ENCODE peak calls at places on chromosomes 13 and 19, in six cellular contexts. K, C, B, J, I and O are unnamed samples.

GRCh38 chr13:97254809-97255208 is 32.7 kb downstream of the MBNL2 start:
- DNase-seq in K (peak; percentile 90), J (peak; percentile 92), I (no peak), B (no peak), C (no peak), O (no peak)

GRCh38 chr19:47035127-47035494 is 13.3 kb downstream of the TMEM160 start:
- DNase-seq in B (no peak), C (no peak), K (no peak), I (no peak), J (peak; percentile 45), O (no peak)

GRCh38 chr19:50555447-50556235 is 12.6 kb downstream of the LRRC4B start:
- DNase-seq in I (no peak), J (peak; percentile 13), B (no peak), K (no peak), C (no peak), O (no peak)

GRCh38 chr19:46492841-46493235 is 2.8 kb downstream of the PNMA8B start:
- DNase-seq in K (no peak), C (no peak), J (no peak), I (no peak), B (no peak), O (no peak)

GRCh38 chr19:39792999-39793546 is 14.4 kb downstream of the LEUTX start:
- DNase-seq in I (peak; percentile 68), B (peak; percentile 79), J (peak; percentile 76), K (no peak), C (peak; percentile 68), O (peak; percentile 52)

GRCh38 chr13:31775148-31775547 is 35.8 kb downstream of the RXFP2 start:
- DNase-seq in C (no peak), J (no peak), B (no peak), I (no peak), K (no peak), O (no peak)

GRCh38 chr13:32538234-32538620 is 368 bp downstream of the N4BP2L2 start:
- DNase-seq in J (peak; percentile 66), I (peak; percentile 34), C (no peak), K (peak; percentile 48), B (no peak), O (peak; percentile 49)

GRCh38 chr13:99404005-99404755 is 97.0 kb upstream of the GPR183 start:
- DNase-seq in J (peak; percentile 22), C (no peak), I (no peak), B (no peak), K (peak; percentile 66), O (no peak)

GRCh38 chr19:4046362-4046691 is 20.4 kb downstream of the ZBTB7A start:
- DNase-seq in K (no peak), C (no peak), I (no peak), B (no peak), J (no peak), O (no peak)

GRCh38 chr13:94967183-94968039 is 255.1 kb upstream of the SOX21 start:
- DNase-seq in I (peak; percentile 56), C (no peak), K (no peak), B (no peak), J (peak; percentile 37), O (no peak)

GRCh38 chr13:46168341-46168740 is 13.6 kb downstream of the LCP1 start:
- DNase-seq in C (peak; percentile 47), I (no peak), B (no peak), J (peak; percentile 33), K (no peak), O (peak; percentile 82)

GRCh38 chr19:51552996-51553725 is 17.9 kb upstream of the ZNF175 start:
- DNase-seq in I (no peak), B (no peak), K (no peak), C (peak; percentile 13), J (peak; percentile 64), O (no peak)

GRCh38 chr13:113049981-113050380 is 55.6 kb upstream of the F7 start:
- DNase-seq in J (no peak), C (no peak), K (no peak), I (no peak), B (no peak), O (no peak)

GRCh38 chr13:92197669-92198068 is 799.2 kb downstream of the GPC5 start:
- DNase-seq in K (no peak), I (no peak), J (no peak), B (no peak), C (no peak), O (no peak)

GRCh38 chr13:45179428-45179827 is 21.4 kb downstream of the KCTD4 start:
- DNase-seq in I (no peak), K (no peak), B (no peak), C (no peak), J (no peak), O (no peak)

GRCh38 chr19:52946322-52947310 is 16.1 kb downstream of the ZNF816 start:
- DNase-seq in I (no peak), K (no peak), C (no peak), B (no peak), J (peak; percentile 37), O (no peak)

GRCh38 chr19:28633223-28634030 is 579.5 kb downstream of the UQCRFS1 start:
- DNase-seq in K (no peak), C (no peak), J (peak; percentile 47), I (peak; percentile 63), B (no peak), O (no peak)

GRCh38 chr19:10624585-10624984 is 768 bp upstream of the SLC44A2 start:
- DNase-seq in I (no peak), B (no peak), K (no peak), J (no peak), C (no peak), O (no peak)

GRCh38 chr13:49527123-49527522 is 31.4 kb downstream of the PHF11 start:
- DNase-seq in J (no peak), C (no peak), K (no peak), I (no peak), B (no peak), O (no peak)

GRCh38 chr19:55654833-55655647 is at the start of gene U2AF2:
- DNase-seq in K (peak; percentile 71), I (peak; percentile 95), J (peak; percentile 90), B (peak; percentile 89), C (peak; percentile 97), O (peak; percentile 98)

GRCh38 chr13:101265934-101266333 is 150.4 kb downstream of the NALCN start:
- DNase-seq in K (no peak), J (peak; percentile 33), B (no peak), I (no peak), C (no peak), O (no peak)

GRCh38 chr19:50520822-50521465 is 7.2 kb upstream of the ASPDH start:
- DNase-seq in I (no peak), K (no peak), B (no peak), J (no peak), C (no peak), O (no peak)

GRCh38 chr13:41199526-41199925 is 5.2 kb upstream of the KBTBD7 start:
- DNase-seq in J (no peak), I (no peak), K (no peak), C (no peak), B (no peak), O (no peak)

GRCh38 chr19:1725100-1726064 is 27.9 kb upstream of the ONECUT3 start:
- DNase-seq in J (peak; percentile 64), I (peak; percentile 40), B (peak; percentile 51), K (no peak), C (no peak), O (no peak)

GRCh38 chr19:50377051-50377441 is 789 bp downstream of the NR1H2 start:
- DNase-seq in I (peak; percentile 5), J (no peak), B (no peak), K (no peak), C (peak; percentile 63), O (no peak)

GRCh38 chr19:7257148-7258041 is 36.8 kb downstream of the INSR start:
- DNase-seq in K (peak; percentile 84), B (no peak), I (no peak), C (no peak), J (peak; percentile 28), O (no peak)

GRCh38 chr13:71290963-71291937 is 575.8 kb downstream of the DACH1 start:
- DNase-seq in J (peak; percentile 29), C (peak; percentile 37), K (peak; percentile 87), B (peak; percentile 27), I (peak; percentile 72), O (peak; percentile 84)

GRCh38 chr13:20828540-20829364 is 55.0 kb upstream of the EEF1AKMT1 start:
- DNase-seq in K (no peak), I (peak; percentile 48), J (peak; percentile 83), B (peak; percentile 21), C (peak; percentile 49), O (no peak)

GRCh38 chr19:38727868-38728660 is 16.2 kb downstream of the CAPN12 start:
- DNase-seq in J (no peak), B (no peak), I (no peak), K (no peak), C (no peak), O (peak; percentile 34)